ENCODE peak calls at places on chromosomes 6 and 20, in five cellular contexts. S is fibroblast of pulmonary artery; C is effector memory CD4-positive, alpha-beta T cell; Q is iris pigment epithelial cell; K is RPMI7951. E is an unnamed sample.

GRCh38 chr6:150490586-150490985 is 109.1 kb upstream of the PLEKHG1 start:
- DNase-seq in K (no peak), S (no peak), Q (no peak), C (no peak), E (no peak)

GRCh38 chr6:170095273-170095976 is 195.5 kb downstream of the DLL1 start:
- DNase-seq in S (no peak), C (no peak), Q (no peak), K (no peak), E (no peak)

GRCh38 chr6:44742201-44742600 is 354.7 kb downstream of the CDC5L start:
- DNase-seq in K (no peak), C (no peak), Q (no peak), S (no peak), E (no peak)

GRCh38 chr6:142884214-142885035 is 60.6 kb downstream of the HIVEP2 start:
- DNase-seq in S (peak), C (no peak), K (no peak), Q (no peak), E (no peak)

GRCh38 chr6:24864345-24864744 is 65.6 kb upstream of the ARMH2 start:
- DNase-seq in Q (peak), C (no peak), S (peak), K (peak), E (peak)

GRCh38 chr6:113458368-113459010 is 398.7 kb upstream of the MARCKS start:
- DNase-seq in C (no peak), K (peak), Q (peak), S (peak), E (peak)

GRCh38 chr6:135299256-135299655 is 118.1 kb downstream of the MYB start:
- DNase-seq in S (peak), C (no peak), K (no peak), Q (peak), E (peak)

GRCh38 chr6:170076466-170077165 is 214.3 kb downstream of the DLL1 start:
- DNase-seq in Q (no peak), K (no peak), S (no peak), C (no peak), E (no peak)

GRCh38 chr6:79065232-79065631 is 12.8 kb downstream of the PHIP start:
- DNase-seq in K (no peak), C (no peak), S (peak), Q (no peak), E (no peak)

GRCh38 chr6:44487002-44487401 is 99.5 kb downstream of the CDC5L start:
- DNase-seq in Q (no peak), C (no peak), K (no peak), S (no peak), E (no peak)

GRCh38 chr6:137348777-137349176 is 129.6 kb upstream of the IFNGR1 start:
- DNase-seq in C (no peak), Q (no peak), K (no peak), S (no peak), E (no peak)

GRCh38 chr6:88967891-88968290 is 4.5 kb upstream of the RNGTT start:
- DNase-seq in S (no peak), C (no peak), Q (no peak), K (no peak), E (no peak)

GRCh38 chr6:163159110-163159509 is 255.4 kb upstream of the QKI start:
- DNase-seq in K (no peak), C (no peak), S (no peak), Q (no peak), E (no peak)

GRCh38 chr6:15608406-15608805 is 54.4 kb downstream of the DTNBP1 start:
- DNase-seq in C (no peak), K (peak), Q (peak), S (peak), E (peak)

GRCh38 chr6:94478178-94479140 is 1059.1 kb upstream of the EPHA7 start:
- DNase-seq in Q (no peak), S (no peak), K (no peak), C (no peak), E (no peak)

GRCh38 chr6:28943557-28944411 is 20.0 kb upstream of the TRIM27 start:
- DNase-seq in K (peak), S (peak), C (no peak), Q (peak), E (peak)

GRCh38 chr6:160070427-160070826 is 51.2 kb upstream of the SLC22A1 start:
- DNase-seq in C (no peak), Q (no peak), K (no peak), S (no peak), E (no peak)

GRCh38 chr20:24465730-24466129 is 3.7 kb upstream of the SYNDIG1 start:
- DNase-seq in C (no peak), S (peak), K (peak), Q (peak), E (no peak)

E was measured in fibroblast of villous mesenchyme.